ENCODE peak calls at places on chromosome 16, in ten cellular contexts. W is stomach, C is SJCRH30, I is cardiac muscle cell, A is astrocyte of the cerebellum, N is HFF-Myc, V is NT2/D1, Y is spleen, J is mucosa of descending colon, F is fibroblast of lung. S is an unnamed sample.

GRCh38 chr16:12659871-12660270 is 143.8 kb downstream of the CPPED1 start:
- DNase-seq in W (no peak), C (no peak), I (no peak), A (no peak), N (no peak), V (no peak), Y (no peak), J (no peak), F (no peak), S (no peak)

GRCh38 chr16:89288577-89288844 is 71.0 kb downstream of the ZNF778 start:
- DNase-seq in W (no peak), C (no peak), I (no peak), A (no peak), N (no peak), V (no peak), Y (no peak), J (no peak), F (no peak), S (no peak)

GRCh38 chr16:24953721-24954120 is 61.4 kb downstream of the ARHGAP17 start:
- DNase-seq in W (no peak), C (no peak), I (no peak), A (no peak), N (no peak), V (no peak), Y (no peak), J (peak), F (no peak), S (no peak)

GRCh38 chr16:68923116-68923515 is 79.8 kb downstream of the TANGO6 start:
- DNase-seq in W (no peak), C (no peak), I (no peak), A (no peak), N (no peak), V (no peak), Y (no peak), J (no peak), F (no peak), S (no peak)

GRCh38 chr16:85444879-85445778 is 168.0 kb upstream of the GSE1 start:
- DNase-seq in W (peak), C (no peak), I (no peak), A (no peak), N (no peak), V (no peak), Y (no peak), J (peak), F (no peak), S (no peak)

GRCh38 chr16:69600202-69600601 is 34.4 kb downstream of the NFAT5 start:
- DNase-seq in W (no peak), C (no peak), I (no peak), A (no peak), N (no peak), V (no peak), Y (no peak), J (no peak), F (no peak), S (no peak)

GRCh38 chr16:87041286-87041685 is 275.9 kb downstream of the C16orf95 start:
- DNase-seq in W (no peak), C (no peak), I (no peak), A (no peak), N (no peak), V (no peak), Y (no peak), J (no peak), F (no peak), S (no peak)

GRCh38 chr16:81650982-81651562 is 128.0 kb upstream of the PLCG2 start:
- DNase-seq in W (peak), C (peak), I (peak), A (no peak), N (no peak), V (no peak), Y (no peak), J (peak), F (peak), S (no peak)

GRCh38 chr16:68921654-68922053 is 78.3 kb downstream of the TANGO6 start:
- DNase-seq in W (peak), C (no peak), I (peak), A (peak), N (no peak), V (no peak), Y (no peak), J (no peak), F (peak), S (peak)

GRCh38 chr16:31003744-31004143 is 6.7 kb downstream of the STX1B start:
- DNase-seq in W (no peak), C (no peak), I (no peak), A (no peak), N (no peak), V (no peak), Y (no peak), J (no peak), F (no peak), S (no peak)

GRCh38 chr16:89395150-89396142 is 94.9 kb downstream of the ANKRD11 start:
- DNase-seq in W (peak), C (peak), I (peak), A (peak), N (peak), V (no peak), Y (no peak), J (peak), F (peak), S (peak)

GRCh38 chr16:57471209-57471608 is 8.7 kb downstream of the POLR2C start:
- DNase-seq in W (no peak), C (no peak), I (no peak), A (no peak), N (no peak), V (no peak), Y (no peak), J (no peak), F (no peak), S (no peak)

GRCh38 chr16:22324787-22325597 is 27.8 kb downstream of the POLR3E start:
- DNase-seq in W (no peak), C (no peak), I (no peak), A (no peak), N (no peak), V (no peak), Y (no peak), J (no peak), F (no peak), S (no peak)

GRCh38 chr16:11078812-11079459 is 134.6 kb downstream of the CLEC16A start:
- DNase-seq in W (no peak), C (no peak), I (peak), A (peak), N (peak), V (no peak), Y (no peak), J (no peak), F (peak), S (no peak)

GRCh38 chr16:80063028-80063767 is 462.7 kb upstream of the MAF start:
- DNase-seq in W (no peak), C (no peak), I (no peak), A (no peak), N (no peak), V (peak), Y (no peak), J (no peak), F (no peak), S (no peak)

GRCh38 chr16:80058236-80058635 is 457.7 kb upstream of the MAF start:
- DNase-seq in W (no peak), C (no peak), I (peak), A (no peak), N (no peak), V (no peak), Y (no peak), J (peak), F (no peak), S (no peak)

GRCh38 chr16:80065565-80065964 is 465.0 kb upstream of the MAF start:
- DNase-seq in W (no peak), C (no peak), I (no peak), A (no peak), N (no peak), V (no peak), Y (no peak), J (no peak), F (no peak), S (no peak)

GRCh38 chr16:80060470-80060869 is 459.9 kb upstream of the MAF start:
- DNase-seq in W (no peak), C (no peak), I (no peak), A (no peak), N (no peak), V (no peak), Y (no peak), J (no peak), F (no peak), S (no peak)

DNA sequence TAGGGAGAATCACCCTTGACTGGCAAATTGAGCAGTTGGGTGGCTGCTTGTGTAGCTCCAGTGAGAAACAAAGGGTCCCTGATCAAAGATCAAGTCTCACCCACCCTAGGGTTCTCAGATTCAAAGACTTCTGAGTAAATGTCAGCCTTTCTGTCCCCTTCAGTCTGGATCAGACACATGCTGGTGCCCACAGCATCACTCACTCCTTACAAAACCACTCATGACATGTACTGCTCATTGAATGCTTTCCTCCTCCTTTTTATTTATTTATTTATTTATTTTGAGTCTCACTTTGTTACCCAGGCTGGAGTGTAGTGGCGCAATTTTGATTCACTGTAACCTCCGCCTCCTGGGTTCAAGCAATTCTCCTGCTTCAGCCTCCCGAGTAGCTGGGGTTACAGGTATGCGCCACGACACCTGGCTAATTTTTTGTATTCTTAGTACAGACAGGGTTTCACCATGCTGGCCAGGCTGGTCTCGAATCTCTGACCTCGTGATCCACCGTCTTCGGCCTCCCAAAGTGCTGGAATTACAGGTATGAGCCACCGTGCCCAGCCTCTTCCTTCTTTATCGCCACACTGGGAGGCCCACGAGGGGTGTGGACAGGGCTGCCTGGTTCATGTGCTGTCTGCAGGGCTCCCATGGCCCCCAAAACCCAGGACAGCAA is 462.0 kb upstream of the MAF start:
- DNase-seq in W (no peak), C (no peak), I (no peak), A (no peak), N (no peak), V (no peak), Y (no peak), J (no peak), F (no peak), S (no peak)
- H3K4me3 ChIP-seq in W (no peak), C (no peak), I (no peak), A (no peak), N (no peak), V (no peak), Y (no peak), J (no peak), F (no peak), S (no peak)

GRCh38 chr16:67199808-67200198 is 872 bp downstream of the ELMO3 start:
- DNase-seq in W (no peak), C (no peak), I (no peak), A (no peak), N (no peak), V (no peak), Y (no peak), J (peak), F (no peak), S (no peak)
- H3K4me3 ChIP-seq in W (peak), C (no peak), I (no peak), A (no peak), N (no peak), V (no peak), Y (no peak), J (peak), F (no peak), S (no peak)

GRCh38 chr16:79272141-79272577 is 328.4 kb downstream of the MAF start:
- DNase-seq in W (no peak), C (no peak), I (no peak), A (no peak), N (no peak), V (no peak), Y (peak), J (no peak), F (no peak), S (no peak)

GRCh38 chr16:79270011-79270410 is 330.5 kb downstream of the MAF start:
- DNase-seq in W (no peak), C (no peak), I (no peak), A (no peak), N (no peak), V (no peak), Y (no peak), J (no peak), F (no peak), S (no peak)

GRCh38 chr16:79269211-79269863 is 331.2 kb downstream of the MAF start:
- DNase-seq in W (no peak), C (no peak), I (no peak), A (no peak), N (no peak), V (no peak), Y (no peak), J (no peak), F (no peak), S (no peak)

GRCh38 chr16:79274197-79274596 is 326.3 kb downstream of the MAF start:
- DNase-seq in W (no peak), C (no peak), I (no peak), A (no peak), N (no peak), V (no peak), Y (no peak), J (no peak), F (no peak), S (no peak)

GRCh38 chr16:79271583-79271982 is 329.0 kb downstream of the MAF start:
- DNase-seq in W (no peak), C (no peak), I (no peak), A (no peak), N (no peak), V (no peak), Y (no peak), J (no peak), F (no peak), S (no peak)
- H3K4me3 ChIP-seq in W (no peak), C (no peak), I (no peak), A (no peak), N (no peak), V (no peak), Y (no peak), J (no peak), F (no peak), S (no peak)

GRCh38 chr16:3444032-3444388 is 530 bp downstream of the NAA60 start:
- DNase-seq in W (peak), C (peak), I (peak), A (peak), N (no peak), V (peak), Y (no peak), J (peak), F (peak), S (no peak)
- H3K4me3 ChIP-seq in W (peak), C (peak), I (peak), A (peak), N (peak), V (peak), Y (peak), J (peak), F (peak), S (peak)